ENCODE peak calls at places on chromosomes 6 and 20, in four cellular contexts. One of them, this sample, is unnamed.

GRCh38 chr6:41132254-41132653 is 21.9 kb downstream of the TREML1 start:
- DNase-seq in WTC11: no peak
- DNase-seq in K562: no peak
- DNase-seq in HepG2: no peak
- DNase-seq in this sample: no peak

GRCh38 chr6:150143521-150144293 is 863 bp downstream of the PPP1R14C start:
- DNase-seq in WTC11: no peak
- DNase-seq in K562: peak; percentile 47
- DNase-seq in HepG2: no peak
- DNase-seq in this sample: no peak

GRCh38 chr6:13604135-13604534 is 11.0 kb upstream of the NOL7 start:
- DNase-seq in WTC11: no peak
- DNase-seq in K562: no peak
- DNase-seq in HepG2: peak; percentile 35
- DNase-seq in this sample: no peak

GRCh38 chr6:21999012-21999528 is 297.8 kb downstream of the PRL start:
- DNase-seq in WTC11: no peak
- DNase-seq in K562: no peak
- DNase-seq in HepG2: no peak
- DNase-seq in this sample: peak; percentile 61

GRCh38 chr6:149012040-149012545 is 265.3 kb downstream of the UST start:
- DNase-seq in WTC11: no peak
- DNase-seq in K562: no peak
- DNase-seq in HepG2: no peak
- DNase-seq in this sample: no peak

GRCh38 chr6:138487122-138487604 is 12.1 kb downstream of the NHSL1 start:
- DNase-seq in WTC11: no peak
- DNase-seq in K562: no peak
- DNase-seq in HepG2: no peak
- DNase-seq in this sample: no peak

GRCh38 chr6:156658596-156659316 is 118.4 kb upstream of the ARID1B start:
- DNase-seq in WTC11: no peak
- DNase-seq in K562: no peak
- DNase-seq in HepG2: no peak
- DNase-seq in this sample: no peak

GRCh38 chr20:14431568-14431967 is 94.2 kb upstream of the FLRT3 start:
- DNase-seq in WTC11: no peak
- DNase-seq in K562: no peak
- DNase-seq in HepG2: no peak
- DNase-seq in this sample: no peak

GRCh38 chr6:113858067-113858604 is 991 bp downstream of the MARCKS start:
- DNase-seq in WTC11: peak; percentile 31
- DNase-seq in K562: no peak
- DNase-seq in HepG2: no peak
- DNase-seq in this sample: peak; percentile 65

GRCh38 chr6:113858605-113859348 is 1.6 kb downstream of the MARCKS start:
- DNase-seq in WTC11: peak; percentile 90
- DNase-seq in K562: peak; percentile 91
- DNase-seq in HepG2: peak; percentile 89
- DNase-seq in this sample: peak; percentile 95

GRCh38 chr6:113862112-113862511 is 5.0 kb downstream of the MARCKS start:
- DNase-seq in WTC11: no peak
- DNase-seq in K562: no peak
- DNase-seq in HepG2: no peak
- DNase-seq in this sample: no peak

GRCh38 chr6:113859349-113860164 is 2.4 kb downstream of the MARCKS start:
- DNase-seq in WTC11: peak; percentile 39
- DNase-seq in K562: no peak
- DNase-seq in HepG2: no peak
- DNase-seq in this sample: peak; percentile 70

GRCh38 chr6:113860165-113860955 is 3.2 kb downstream of the MARCKS start:
- DNase-seq in WTC11: peak; percentile 21
- DNase-seq in K562: no peak
- DNase-seq in HepG2: peak; percentile 42
- DNase-seq in this sample: peak; percentile 65
- TF ChIP-seq FOXJ3 in WTC11: no peak
- TF ChIP-seq FOXJ3 in K562: no peak
- TF ChIP-seq FOXJ3 in HepG2: no peak
- TF ChIP-seq FOXJ3 in this sample: no peak

GRCh38 chr6:15994814-15995459 is 133.9 kb upstream of the MYLIP start:
- DNase-seq in WTC11: no peak
- DNase-seq in K562: peak; percentile 70
- DNase-seq in HepG2: no peak
- DNase-seq in this sample: no peak
- TF ChIP-seq FOXJ3 in WTC11: no peak
- TF ChIP-seq FOXJ3 in K562: no peak
- TF ChIP-seq FOXJ3 in HepG2: no peak
- TF ChIP-seq FOXJ3 in this sample: no peak

DNA sequence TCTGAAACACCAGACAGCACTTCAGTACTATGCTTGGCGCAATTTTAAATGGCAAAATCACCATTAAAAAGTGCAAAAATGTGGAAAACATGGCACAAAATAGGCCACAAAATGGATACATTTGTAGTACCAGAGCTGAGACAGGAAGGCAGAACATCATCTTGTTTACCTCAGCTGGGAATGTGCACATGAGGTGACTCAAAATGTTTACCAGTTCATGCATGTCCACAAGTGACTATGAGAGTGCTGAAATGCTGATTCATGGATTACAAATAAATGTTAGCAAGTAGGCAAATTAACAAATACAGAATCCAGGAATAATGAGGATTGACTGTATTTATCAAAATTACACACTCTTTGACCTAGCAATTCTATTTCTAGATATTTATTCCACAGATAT is 201.6 kb downstream of the ISM1 start:
- DNase-seq in WTC11: no peak
- DNase-seq in K562: no peak
- DNase-seq in HepG2: peak; percentile 66
- DNase-seq in this sample: no peak
- TF ChIP-seq FOXJ3 in WTC11: no peak
- TF ChIP-seq FOXJ3 in K562: no peak
- TF ChIP-seq FOXJ3 in HepG2: no peak
- TF ChIP-seq FOXJ3 in this sample: no peak

GRCh38 chr6:135182993-135183531 is 2.0 kb downstream of the MYB start:
- DNase-seq in WTC11: peak; percentile 68
- DNase-seq in K562: peak; percentile 84
- DNase-seq in HepG2: no peak
- DNase-seq in this sample: no peak
- TF ChIP-seq FOXJ3 in WTC11: no peak
- TF ChIP-seq FOXJ3 in K562: no peak
- TF ChIP-seq FOXJ3 in HepG2: no peak
- TF ChIP-seq FOXJ3 in this sample: no peak

GRCh38 chr20:57559658-57560553 is 1.0 kb upstream of the PCK1 start:
- DNase-seq in WTC11: no peak
- DNase-seq in K562: no peak
- DNase-seq in HepG2: no peak
- DNase-seq in this sample: no peak

GRCh38 chr20:57559286-57559627 is 1.7 kb upstream of the PCK1 start:
- DNase-seq in WTC11: no peak
- DNase-seq in K562: no peak
- DNase-seq in HepG2: no peak
- DNase-seq in this sample: no peak

GRCh38 chr20:57561356-57562279 is 708 bp downstream of the PCK1 start:
- DNase-seq in WTC11: no peak
- DNase-seq in K562: no peak
- DNase-seq in HepG2: no peak
- DNase-seq in this sample: no peak

GRCh38 chr20:57558614-57559285 is 2.2 kb upstream of the PCK1 start:
- DNase-seq in WTC11: no peak
- DNase-seq in K562: no peak
- DNase-seq in HepG2: peak; percentile 49
- DNase-seq in this sample: no peak

GRCh38 chr20:57560554-57561355 is at the start of gene PCK1:
- DNase-seq in WTC11: no peak
- DNase-seq in K562: peak; percentile 72
- DNase-seq in HepG2: peak; percentile 89
- DNase-seq in this sample: no peak
- TF ChIP-seq FOXJ3 in WTC11: no peak
- TF ChIP-seq FOXJ3 in K562: no peak
- TF ChIP-seq FOXJ3 in HepG2: peak; percentile 97
- TF ChIP-seq FOXJ3 in this sample: no peak